ENCODE peak calls at places on chromosomes 13 and 19, in ten cellular contexts. One of them, this sample, is unnamed.

GRCh38 chr13:87986639-87987250 is 315.6 kb downstream of the SLITRK5 start:
- DNase-seq in NCI-H2107: no peak
- DNase-seq in Peyer's patch: no peak
- DNase-seq in A172: no peak
- DNase-seq in AG04450: no peak
- DNase-seq in fibroblast of mammary gland: peak; percentile 1
- DNase-seq in lower leg skin: no peak
- DNase-seq in GM06990: no peak
- DNase-seq in caudate nucleus: no peak
- DNase-seq in skeletal muscle cell: no peak
- DNase-seq in this sample: no peak

GRCh38 chr13:107811233-107811632 is 404.1 kb downstream of the LIG4 start:
- DNase-seq in NCI-H2107: no peak
- DNase-seq in Peyer's patch: no peak
- DNase-seq in A172: no peak
- DNase-seq in AG04450: no peak
- DNase-seq in fibroblast of mammary gland: no peak
- DNase-seq in lower leg skin: no peak
- DNase-seq in GM06990: no peak
- DNase-seq in caudate nucleus: no peak
- DNase-seq in skeletal muscle cell: no peak
- DNase-seq in this sample: no peak

GRCh38 chr13:99191900-99192399 is 8.7 kb upstream of the UBAC2 start:
- DNase-seq in NCI-H2107: no peak
- DNase-seq in Peyer's patch: no peak
- DNase-seq in A172: no peak
- DNase-seq in AG04450: peak; percentile 27
- DNase-seq in fibroblast of mammary gland: peak; percentile 58
- DNase-seq in lower leg skin: peak; percentile 66
- DNase-seq in GM06990: no peak
- DNase-seq in caudate nucleus: no peak
- DNase-seq in skeletal muscle cell: peak; percentile 36
- DNase-seq in this sample: peak; percentile 66

GRCh38 chr19:12733369-12733896 is 1.1 kb downstream of the TRIR start:
- DNase-seq in NCI-H2107: no peak
- DNase-seq in Peyer's patch: no peak
- DNase-seq in A172: peak; percentile 42
- DNase-seq in AG04450: no peak
- DNase-seq in fibroblast of mammary gland: peak; percentile 74
- DNase-seq in lower leg skin: no peak
- DNase-seq in GM06990: no peak
- DNase-seq in caudate nucleus: no peak
- DNase-seq in skeletal muscle cell: peak; percentile 33
- DNase-seq in this sample: peak; percentile 17

GRCh38 chr13:30863231-30863630 is 42.8 kb upstream of the MEDAG start:
- DNase-seq in NCI-H2107: no peak
- DNase-seq in Peyer's patch: no peak
- DNase-seq in A172: no peak
- DNase-seq in AG04450: no peak
- DNase-seq in fibroblast of mammary gland: no peak
- DNase-seq in lower leg skin: no peak
- DNase-seq in GM06990: no peak
- DNase-seq in caudate nucleus: no peak
- DNase-seq in skeletal muscle cell: no peak
- DNase-seq in this sample: no peak

GRCh38 chr19:42038675-42039074 is 31.3 kb downstream of the GRIK5 start:
- DNase-seq in NCI-H2107: peak; percentile 44
- DNase-seq in Peyer's patch: no peak
- DNase-seq in A172: no peak
- DNase-seq in AG04450: no peak
- DNase-seq in fibroblast of mammary gland: no peak
- DNase-seq in lower leg skin: no peak
- DNase-seq in GM06990: no peak
- DNase-seq in caudate nucleus: no peak
- DNase-seq in skeletal muscle cell: no peak
- DNase-seq in this sample: no peak

GRCh38 chr19:55315956-55316525 is 9.1 kb downstream of the TMEM150B start:
- DNase-seq in NCI-H2107: no peak
- DNase-seq in Peyer's patch: no peak
- DNase-seq in A172: no peak
- DNase-seq in AG04450: no peak
- DNase-seq in fibroblast of mammary gland: no peak
- DNase-seq in lower leg skin: no peak
- DNase-seq in GM06990: no peak
- DNase-seq in caudate nucleus: no peak
- DNase-seq in skeletal muscle cell: no peak
- DNase-seq in this sample: no peak

GRCh38 chr13:44300895-44301638 is 72.6 kb upstream of the SERP2 start:
- DNase-seq in NCI-H2107: peak; percentile 47
- DNase-seq in Peyer's patch: no peak
- DNase-seq in A172: peak; percentile 88
- DNase-seq in AG04450: no peak
- DNase-seq in fibroblast of mammary gland: peak; percentile 91
- DNase-seq in lower leg skin: no peak
- DNase-seq in GM06990: peak; percentile 27
- DNase-seq in caudate nucleus: no peak
- DNase-seq in skeletal muscle cell: peak; percentile 36
- DNase-seq in this sample: peak; percentile 98

GRCh38 chr13:29526741-29527140 is 68.7 kb downstream of the SLC7A1 start:
- DNase-seq in NCI-H2107: no peak
- DNase-seq in Peyer's patch: no peak
- DNase-seq in A172: no peak
- DNase-seq in AG04450: no peak
- DNase-seq in fibroblast of mammary gland: no peak
- DNase-seq in lower leg skin: no peak
- DNase-seq in GM06990: no peak
- DNase-seq in caudate nucleus: no peak
- DNase-seq in skeletal muscle cell: no peak
- DNase-seq in this sample: no peak

GRCh38 chr19:919157-920050 is 2.3 kb downstream of the KISS1R start:
- DNase-seq in NCI-H2107: no peak
- DNase-seq in Peyer's patch: peak; percentile 73
- DNase-seq in A172: no peak
- DNase-seq in AG04450: no peak
- DNase-seq in fibroblast of mammary gland: no peak
- DNase-seq in lower leg skin: no peak
- DNase-seq in GM06990: peak; percentile 69
- DNase-seq in caudate nucleus: no peak
- DNase-seq in skeletal muscle cell: no peak
- DNase-seq in this sample: no peak

GRCh38 chr19:47094557-47095517 is 18.7 kb downstream of the ZC3H4 start:
- DNase-seq in NCI-H2107: no peak
- DNase-seq in Peyer's patch: peak; percentile 65
- DNase-seq in A172: no peak
- DNase-seq in AG04450: no peak
- DNase-seq in fibroblast of mammary gland: no peak
- DNase-seq in lower leg skin: no peak
- DNase-seq in GM06990: peak; percentile 54
- DNase-seq in caudate nucleus: no peak
- DNase-seq in skeletal muscle cell: no peak
- DNase-seq in this sample: no peak

GRCh38 chr19:16088351-16088984 is 12.2 kb downstream of the TPM4 start:
- DNase-seq in NCI-H2107: no peak
- DNase-seq in Peyer's patch: no peak
- DNase-seq in A172: peak; percentile 63
- DNase-seq in AG04450: no peak
- DNase-seq in fibroblast of mammary gland: no peak
- DNase-seq in lower leg skin: no peak
- DNase-seq in GM06990: no peak
- DNase-seq in caudate nucleus: no peak
- DNase-seq in skeletal muscle cell: no peak
- DNase-seq in this sample: no peak

GRCh38 chr19:48543121-48543710 is 8.8 kb upstream of the SULT2B1 start:
- DNase-seq in NCI-H2107: no peak
- DNase-seq in Peyer's patch: peak; percentile 51
- DNase-seq in A172: peak; percentile 68
- DNase-seq in AG04450: no peak
- DNase-seq in fibroblast of mammary gland: peak; percentile 62
- DNase-seq in lower leg skin: peak; percentile 53
- DNase-seq in GM06990: no peak
- DNase-seq in caudate nucleus: no peak
- DNase-seq in skeletal muscle cell: no peak
- DNase-seq in this sample: peak; percentile 36

GRCh38 chr13:113930711-113931637 is 42.9 kb downstream of the C13orf46 start:
- DNase-seq in NCI-H2107: no peak
- DNase-seq in Peyer's patch: peak; percentile 42
- DNase-seq in A172: peak; percentile 47
- DNase-seq in AG04450: no peak
- DNase-seq in fibroblast of mammary gland: no peak
- DNase-seq in lower leg skin: no peak
- DNase-seq in GM06990: peak; percentile 46
- DNase-seq in caudate nucleus: no peak
- DNase-seq in skeletal muscle cell: no peak
- DNase-seq in this sample: no peak

GRCh38 chr19:13633109-13633508 is 126.8 kb upstream of the CACNA1A start:
- DNase-seq in NCI-H2107: peak; percentile 93
- DNase-seq in Peyer's patch: peak; percentile 75
- DNase-seq in A172: no peak
- DNase-seq in AG04450: peak; percentile 57
- DNase-seq in fibroblast of mammary gland: peak; percentile 58
- DNase-seq in lower leg skin: no peak
- DNase-seq in GM06990: no peak
- DNase-seq in caudate nucleus: no peak
- DNase-seq in skeletal muscle cell: peak; percentile 73
- DNase-seq in this sample: peak; percentile 40

GRCh38 chr19:17075860-17076538 is 422 bp downstream of the MYO9B start:
- DNase-seq in NCI-H2107: no peak
- DNase-seq in Peyer's patch: peak; percentile 80
- DNase-seq in A172: peak; percentile 22
- DNase-seq in AG04450: no peak
- DNase-seq in fibroblast of mammary gland: peak; percentile 14
- DNase-seq in lower leg skin: peak; percentile 35
- DNase-seq in GM06990: peak; percentile 71
- DNase-seq in caudate nucleus: no peak
- DNase-seq in skeletal muscle cell: no peak
- DNase-seq in this sample: no peak

GRCh38 chr19:54424660-54425381 is 9.6 kb downstream of the TTYH1 start:
- DNase-seq in NCI-H2107: no peak
- DNase-seq in Peyer's patch: no peak
- DNase-seq in A172: no peak
- DNase-seq in AG04450: no peak
- DNase-seq in fibroblast of mammary gland: no peak
- DNase-seq in lower leg skin: no peak
- DNase-seq in GM06990: no peak
- DNase-seq in caudate nucleus: no peak
- DNase-seq in skeletal muscle cell: no peak
- DNase-seq in this sample: no peak

GRCh38 chr13:92187378-92187989 is 789.1 kb downstream of the GPC5 start:
- DNase-seq in NCI-H2107: peak; percentile 9
- DNase-seq in Peyer's patch: peak; percentile 51
- DNase-seq in A172: peak; percentile 53
- DNase-seq in AG04450: no peak
- DNase-seq in fibroblast of mammary gland: peak; percentile 39
- DNase-seq in lower leg skin: peak; percentile 23
- DNase-seq in GM06990: no peak
- DNase-seq in caudate nucleus: no peak
- DNase-seq in skeletal muscle cell: no peak
- DNase-seq in this sample: peak; percentile 31

GRCh38 chr13:113551081-113552000 is 33.2 kb upstream of the TFDP1 start:
- DNase-seq in NCI-H2107: no peak
- DNase-seq in Peyer's patch: peak; percentile 34
- DNase-seq in A172: no peak
- DNase-seq in AG04450: no peak
- DNase-seq in fibroblast of mammary gland: no peak
- DNase-seq in lower leg skin: no peak
- DNase-seq in GM06990: no peak
- DNase-seq in caudate nucleus: no peak
- DNase-seq in skeletal muscle cell: no peak
- DNase-seq in this sample: no peak

GRCh38 chr19:8148410-8149231 is 771 bp downstream of the FBN3 start:
- DNase-seq in NCI-H2107: no peak
- DNase-seq in Peyer's patch: no peak
- DNase-seq in A172: no peak
- DNase-seq in AG04450: no peak
- DNase-seq in fibroblast of mammary gland: no peak
- DNase-seq in lower leg skin: no peak
- DNase-seq in GM06990: no peak
- DNase-seq in caudate nucleus: no peak
- DNase-seq in skeletal muscle cell: no peak
- DNase-seq in this sample: no peak

GRCh38 chr13:73195091-73195490 is 136.3 kb downstream of the KLF5 start:
- DNase-seq in NCI-H2107: no peak
- DNase-seq in Peyer's patch: no peak
- DNase-seq in A172: no peak
- DNase-seq in AG04450: no peak
- DNase-seq in fibroblast of mammary gland: no peak
- DNase-seq in lower leg skin: no peak
- DNase-seq in GM06990: no peak
- DNase-seq in caudate nucleus: no peak
- DNase-seq in skeletal muscle cell: no peak
- DNase-seq in this sample: no peak

GRCh38 chr19:48806818-48807589 is 3.8 kb downstream of the BCAT2 start:
- DNase-seq in NCI-H2107: no peak
- DNase-seq in Peyer's patch: peak; percentile 86
- DNase-seq in A172: peak; percentile 21
- DNase-seq in AG04450: no peak
- DNase-seq in fibroblast of mammary gland: peak; percentile 53
- DNase-seq in lower leg skin: no peak
- DNase-seq in GM06990: no peak
- DNase-seq in caudate nucleus: peak; percentile 26
- DNase-seq in skeletal muscle cell: no peak
- DNase-seq in this sample: peak; percentile 7

GRCh38 chr19:30744741-30745475 is 372.7 kb downstream of the ZNF536 start:
- DNase-seq in NCI-H2107: no peak
- DNase-seq in Peyer's patch: no peak
- DNase-seq in A172: no peak
- DNase-seq in AG04450: no peak
- DNase-seq in fibroblast of mammary gland: no peak
- DNase-seq in lower leg skin: no peak
- DNase-seq in GM06990: no peak
- DNase-seq in caudate nucleus: no peak
- DNase-seq in skeletal muscle cell: no peak
- DNase-seq in this sample: no peak

GRCh38 chr13:98710521-98710920 is 42.0 kb downstream of the SLC15A1 start:
- DNase-seq in NCI-H2107: no peak
- DNase-seq in Peyer's patch: no peak
- DNase-seq in A172: no peak
- DNase-seq in AG04450: no peak
- DNase-seq in fibroblast of mammary gland: no peak
- DNase-seq in lower leg skin: no peak
- DNase-seq in GM06990: no peak
- DNase-seq in caudate nucleus: no peak
- DNase-seq in skeletal muscle cell: no peak
- DNase-seq in this sample: no peak

GRCh38 chr13:112885782-112886268 is 83.2 kb upstream of the MCF2L start:
- DNase-seq in NCI-H2107: peak; percentile 53
- DNase-seq in Peyer's patch: peak; percentile 80
- DNase-seq in A172: peak; percentile 87
- DNase-seq in AG04450: peak; percentile 68
- DNase-seq in fibroblast of mammary gland: peak; percentile 78
- DNase-seq in lower leg skin: peak; percentile 68
- DNase-seq in GM06990: no peak
- DNase-seq in caudate nucleus: no peak
- DNase-seq in skeletal muscle cell: peak; percentile 67
- DNase-seq in this sample: peak; percentile 75

GRCh38 chr19:12872941-12873890 is 8.0 kb downstream of the DNASE2 start:
- DNase-seq in NCI-H2107: no peak
- DNase-seq in Peyer's patch: peak; percentile 64
- DNase-seq in A172: peak; percentile 50
- DNase-seq in AG04450: no peak
- DNase-seq in fibroblast of mammary gland: peak; percentile 61
- DNase-seq in lower leg skin: no peak
- DNase-seq in GM06990: no peak
- DNase-seq in caudate nucleus: peak; percentile 56
- DNase-seq in skeletal muscle cell: no peak
- DNase-seq in this sample: no peak

GRCh38 chr13:18951412-18951811 is 230.2 kb downstream of the TUBA3C start:
- DNase-seq in NCI-H2107: no peak
- DNase-seq in Peyer's patch: no peak
- DNase-seq in A172: no peak
- DNase-seq in AG04450: no peak
- DNase-seq in fibroblast of mammary gland: no peak
- DNase-seq in lower leg skin: no peak
- DNase-seq in GM06990: no peak
- DNase-seq in caudate nucleus: no peak
- DNase-seq in skeletal muscle cell: no peak
- DNase-seq in this sample: no peak

GRCh38 chr13:46551410-46552301 is 1.3 kb upstream of the LRCH1 start:
- DNase-seq in NCI-H2107: peak; percentile 16
- DNase-seq in Peyer's patch: peak; percentile 94
- DNase-seq in A172: peak; percentile 77
- DNase-seq in AG04450: no peak
- DNase-seq in fibroblast of mammary gland: peak; percentile 73
- DNase-seq in lower leg skin: peak; percentile 59
- DNase-seq in GM06990: no peak
- DNase-seq in caudate nucleus: peak; percentile 7
- DNase-seq in skeletal muscle cell: no peak
- DNase-seq in this sample: peak; percentile 57

This sample was measured in kidney glomerular epithelial cell.